ENCODE peak calls at places on chromosome 6, in seven cellular contexts. I, K, Z, C, P, D and Q are unnamed samples.

GRCh38 chr6:128443553-128443952 is 76.8 kb downstream of the PTPRK start:
- DNase-seq in I (no peak), K (no peak), Z (no peak), C (no peak), P (no peak), D (no peak), Q (no peak)

GRCh38 chr6:25899580-25900408 is 25.8 kb upstream of the SLC17A3 start:
- DNase-seq in I (no peak), K (no peak), Z (no peak), C (no peak), P (no peak), D (no peak), Q (no peak)

GRCh38 chr6:128138694-128139093 is 237.8 kb upstream of the THEMIS start:
- DNase-seq in I (no peak), K (no peak), Z (no peak), C (no peak), P (no peak), D (no peak), Q (no peak)

GRCh38 chr6:7232351-7232750 is 80.6 kb downstream of the SSR1 start:
- DNase-seq in I (no peak), K (no peak), Z (no peak), C (no peak), P (no peak), D (no peak), Q (no peak)

GRCh38 chr6:119333707-119334295 is 15.8 kb downstream of the MAN1A1 start:
- DNase-seq in I (no peak), K (no peak), Z (no peak), C (no peak), P (no peak), D (no peak), Q (no peak)

GRCh38 chr6:49551126-49551865 is 828 bp downstream of the C6orf141 start:
- DNase-seq in I (no peak), K (no peak), Z (no peak), C (peak), P (peak), D (no peak), Q (peak)

GRCh38 chr6:20833881-20834515 is 299.7 kb downstream of the CDKAL1 start:
- DNase-seq in I (no peak), K (no peak), Z (no peak), C (no peak), P (no peak), D (no peak), Q (no peak)

GRCh38 chr6:5728726-5729434 is 277.8 kb downstream of the NRN1 start:
- DNase-seq in I (no peak), K (no peak), Z (no peak), C (no peak), P (no peak), D (no peak), Q (peak)

GRCh38 chr6:151071295-151071694 is 168.5 kb upstream of the AKAP12 start:
- DNase-seq in I (no peak), K (no peak), Z (peak), C (no peak), P (no peak), D (peak), Q (no peak)

GRCh38 chr6:125153541-125154183 is at the start of gene TPD52L1:
- DNase-seq in I (peak), K (peak), Z (peak), C (peak), P (peak), D (peak), Q (peak)

GRCh38 chr6:167292301-167293087 is 1.4 kb downstream of the UNC93A start:
- DNase-seq in I (no peak), K (no peak), Z (no peak), C (no peak), P (no peak), D (no peak), Q (no peak)

GRCh38 chr6:158625881-158626305 is 18.6 kb downstream of the DYNLT1 start:
- DNase-seq in I (no peak), K (no peak), Z (no peak), C (no peak), P (peak), D (no peak), Q (peak)

GRCh38 chr6:79011940-79012339 is 66.1 kb downstream of the PHIP start:
- DNase-seq in I (no peak), K (no peak), Z (no peak), C (no peak), P (no peak), D (no peak), Q (no peak)

GRCh38 chr6:29602564-29603361 is 17.8 kb downstream of the OR2H2 start:
- DNase-seq in I (peak), K (no peak), Z (no peak), C (no peak), P (no peak), D (no peak), Q (no peak)

GRCh38 chr6:7176208-7176607 is 68.4 kb downstream of the RREB1 start:
- DNase-seq in I (no peak), K (no peak), Z (no peak), C (no peak), P (no peak), D (no peak), Q (no peak)

DNA sequence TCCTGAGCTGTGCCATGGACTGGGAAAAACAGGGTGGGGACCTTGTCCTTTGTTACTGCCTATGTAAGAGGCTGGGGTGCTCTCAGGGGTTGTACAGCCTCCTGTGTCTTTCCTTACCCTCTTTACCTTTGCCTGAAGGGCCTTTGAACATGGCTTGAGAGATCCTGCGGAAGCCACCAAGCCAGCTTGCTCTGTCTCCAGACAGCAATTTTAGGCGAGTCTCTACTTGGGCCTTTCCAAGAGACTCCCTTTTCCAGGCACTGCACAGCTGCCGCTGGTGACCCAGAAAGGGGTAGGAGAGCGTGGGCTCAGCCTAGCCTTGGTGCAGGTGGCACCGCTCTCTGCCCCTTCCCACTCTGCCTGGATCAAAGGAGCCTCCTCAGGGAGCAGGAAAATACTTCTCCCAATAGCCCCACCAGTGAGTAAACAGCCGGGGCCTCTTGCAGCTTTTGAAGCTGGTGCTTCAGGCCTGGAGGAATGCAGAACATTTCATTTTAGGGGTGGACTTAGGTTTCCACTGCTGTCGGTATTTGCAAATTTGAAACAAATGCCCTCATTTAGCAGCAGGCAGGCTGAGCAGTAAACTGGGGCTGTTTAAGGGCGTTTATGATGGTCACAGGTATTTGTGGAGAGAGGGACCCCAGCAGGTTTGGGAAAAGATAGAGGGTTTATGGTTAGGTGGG is 13.9 kb downstream of the PTK7 start:
- DNase-seq in I (no peak), K (no peak), Z (no peak), C (no peak), P (no peak), D (no peak), Q (peak)
- H3K4me3 ChIP-seq in I (no peak), K (no peak), Z (no peak), C (no peak), P (no peak), D (no peak), Q (no peak)

GRCh38 chr6:35142578-35142977 is 1.4 kb upstream of the TCP11 start:
- DNase-seq in I (no peak), K (no peak), Z (no peak), C (no peak), P (no peak), D (no peak), Q (no peak)
- H3K4me3 ChIP-seq in I (no peak), K (no peak), Z (no peak), C (no peak), P (no peak), D (no peak), Q (no peak)

GRCh38 chr6:163668061-163668426 is 253.5 kb downstream of the QKI start:
- DNase-seq in I (no peak), K (no peak), Z (no peak), C (no peak), P (no peak), D (no peak), Q (no peak)
- H3K4me3 ChIP-seq in I (no peak), K (no peak), Z (no peak), C (no peak), P (no peak), D (no peak), Q (no peak)

GRCh38 chr6:90284745-90285481 is 11.7 kb downstream of the BACH2 start:
- DNase-seq in I (no peak), K (no peak), Z (no peak), C (no peak), P (no peak), D (peak), Q (no peak)
- H3K4me3 ChIP-seq in I (peak), K (peak), Z (peak), C (no peak), P (no peak), D (peak), Q (peak)